ENCODE peak calls at places on chromosomes 11 and 22, in six cellular contexts. P is psoas muscle; Z is gastrocnemius medialis; H is CD4-positive, alpha-beta memory T cell; G is pancreas; F is SK-N-SH. O is an unnamed sample.
A peak's percentile ranks its signal among the peaks of the same experiment; 100 is the strongest.

GRCh38 chr22:44926491-44927415 is 83.1 kb downstream of the PHF21B start:
- DNase-seq in P (no peak), Z (no peak), H (no peak), G (no peak), F (no peak), O (no peak)

GRCh38 chr11:64762277-64762915 is 2.6 kb upstream of the PYGM start:
- DNase-seq in P (peak; percentile 23), Z (no peak), H (no peak), G (no peak), F (peak; percentile 24), O (no peak)

GRCh38 chr11:48107188-48107704 is 109.4 kb upstream of the OR4B1 start:
- DNase-seq in P (no peak), Z (no peak), H (no peak), G (no peak), F (no peak), O (no peak)

GRCh38 chr11:62245271-62245753 is 3.3 kb downstream of the SCGB1D2 start:
- DNase-seq in P (no peak), Z (no peak), H (no peak), G (peak; percentile 17), F (peak; percentile 20), O (no peak)

GRCh38 chr22:37024339-37025157 is 5.0 kb downstream of the MPST start:
- DNase-seq in P (no peak), Z (no peak), H (no peak), G (no peak), F (no peak), O (no peak)

GRCh38 chr22:48898524-48899377 is 928.9 kb downstream of the BRD1 start:
- DNase-seq in P (no peak), Z (no peak), H (no peak), G (no peak), F (no peak), O (no peak)

GRCh38 chr11:108959124-108959761 is 294.4 kb downstream of the DDX10 start:
- DNase-seq in P (no peak), Z (no peak), H (no peak), G (no peak), F (peak; percentile 36), O (no peak)

GRCh38 chr11:121740902-121741301 is 288.1 kb upstream of the SORL1-AS1 start:
- DNase-seq in P (no peak), Z (no peak), H (no peak), G (no peak), F (no peak), O (no peak)

GRCh38 chr11:3159296-3160190 is 5.6 kb downstream of the OSBPL5 start:
- DNase-seq in P (peak; percentile 67), Z (peak; percentile 54), H (no peak), G (no peak), F (no peak), O (no peak)

GRCh38 chr22:31206896-31207687 is 5.0 kb upstream of the LIMK2 start:
- DNase-seq in P (peak; percentile 63), Z (peak; percentile 45), H (no peak), G (no peak), F (no peak), O (no peak)

GRCh38 chr11:2653930-2654739 is 45.7 kb downstream of the KCNQ1OT1 start:
- DNase-seq in P (no peak), Z (no peak), H (no peak), G (peak; percentile 11), F (peak; percentile 22), O (no peak)

GRCh38 chr11:119432484-119433368 is 9.8 kb upstream of the THY1 start:
- DNase-seq in P (peak; percentile 33), Z (no peak), H (no peak), G (no peak), F (peak; percentile 56), O (no peak)

GRCh38 chr11:113458189-113458588 is 17.0 kb downstream of the DRD2 start:
- DNase-seq in P (no peak), Z (no peak), H (no peak), G (no peak), F (no peak), O (no peak)

GRCh38 chr11:59429924-59430516 is 3.8 kb upstream of the OR5A2 start:
- DNase-seq in P (no peak), Z (no peak), H (peak; percentile 52), G (peak; percentile 20), F (peak; percentile 34), O (no peak)

GRCh38 chr22:47340851-47341436 is 578.5 kb downstream of the TBC1D22A start:
- DNase-seq in P (no peak), Z (no peak), H (no peak), G (no peak), F (no peak), O (no peak)

GRCh38 chr11:12692238-12693074 is 18.2 kb downstream of the TEAD1 start:
- DNase-seq in P (peak; percentile 79), Z (peak; percentile 69), H (no peak), G (peak; percentile 94), F (peak; percentile 74), O (peak; percentile 82)

GRCh38 chr11:31437742-31438435 is 68.2 kb downstream of the DNAJC24 start:
- DNase-seq in P (no peak), Z (no peak), H (no peak), G (no peak), F (no peak), O (no peak)

GRCh38 chr11:122714021-122714420 is 58.5 kb downstream of the UBASH3B start:
- DNase-seq in P (no peak), Z (no peak), H (no peak), G (no peak), F (no peak), O (no peak)

GRCh38 chr22:36182871-36183270 is 18.7 kb downstream of the APOL4 start:
- DNase-seq in P (no peak), Z (no peak), H (no peak), G (no peak), F (no peak), O (no peak)

GRCh38 chr22:43399338-43399979 is 12.4 kb upstream of the MPPED1 start:
- DNase-seq in P (no peak), Z (no peak), H (no peak), G (no peak), F (peak; percentile 34), O (no peak)

GRCh38 chr22:46531776-46532175 is 5.6 kb downstream of the CELSR1 start:
- DNase-seq in P (no peak), Z (no peak), H (no peak), G (no peak), F (no peak), O (no peak)

GRCh38 chr11:2328656-2329354 is 27.0 kb downstream of the TSPAN32 start:
- DNase-seq in P (no peak), Z (no peak), H (no peak), G (no peak), F (no peak), O (no peak)

GRCh38 chr22:42001127-42001526 is 2.5 kb downstream of the WBP2NL start:
- DNase-seq in P (no peak), Z (no peak), H (no peak), G (no peak), F (no peak), O (no peak)

GRCh38 chr22:22768885-22769284 is 118.7 kb upstream of the IGLL5 start:
- DNase-seq in P (no peak), Z (no peak), H (no peak), G (no peak), F (no peak), O (no peak)

GRCh38 chr11:15603208-15603607 is 488.5 kb downstream of the INSC start:
- DNase-seq in P (peak; percentile 36), Z (no peak), H (no peak), G (no peak), F (no peak), O (no peak)

DNA sequence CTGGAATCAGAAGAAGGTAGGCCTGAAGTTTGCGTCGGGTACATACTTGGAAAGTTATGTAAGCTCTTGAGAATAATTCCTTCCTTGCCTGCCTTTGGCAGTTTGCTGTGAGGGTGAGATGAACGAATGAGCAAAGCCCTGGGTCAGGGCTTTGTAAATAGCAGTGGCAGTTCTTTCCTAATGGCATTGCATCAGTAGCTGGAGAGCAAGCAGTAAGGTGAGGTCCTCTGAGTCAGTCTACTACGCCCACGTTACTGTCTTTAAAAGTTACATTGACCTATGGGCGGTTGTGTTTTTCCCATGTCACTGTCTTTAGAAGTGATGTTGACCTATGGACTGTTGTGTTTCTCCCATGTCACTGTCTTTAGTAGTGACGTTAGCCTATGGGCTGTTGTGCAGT is 179.1 kb upstream of the E2F8 start:
- DNase-seq in P (no peak), Z (no peak), H (no peak), G (no peak), F (no peak), O (no peak)
- H3K27ac ChIP-seq in P (no peak overlapping the region), Z (no peak overlapping the region), H (no peak overlapping the region), G (no peak overlapping the region), F (no peak overlapping the region), O (no peak overlapping the region)

GRCh38 chr11:40328890-40329617 is 1130.4 kb downstream of the LRRC4C start:
- DNase-seq in P (peak; percentile 14), Z (peak; percentile 3), H (no peak), G (peak; percentile 76), F (peak; percentile 8), O (no peak)
- H3K27ac ChIP-seq in P (no peak overlapping the region), Z (no peak overlapping the region), H (no peak overlapping the region), G (peak overlapping the region; percentile 34), F (peak overlapping the region; percentile 84), O (no peak overlapping the region)

GRCh38 chr11:74824285-74824982 is 75.8 kb downstream of the RNF169 start:
- DNase-seq in P (no peak), Z (no peak), H (no peak), G (no peak), F (no peak), O (no peak)

GRCh38 chr11:74820763-74821162 is 72.1 kb downstream of the RNF169 start:
- DNase-seq in P (no peak), Z (no peak), H (no peak), G (no peak), F (no peak), O (no peak)

GRCh38 chr11:74818283-74818946 is 69.8 kb downstream of the RNF169 start:
- DNase-seq in P (no peak), Z (no peak), H (no peak), G (no peak), F (no peak), O (no peak)

GRCh38 chr11:74819400-74819799 is 70.8 kb downstream of the RNF169 start:
- DNase-seq in P (no peak), Z (no peak), H (no peak), G (no peak), F (no peak), O (no peak)

GRCh38 chr11:74822187-74822586 is 73.5 kb downstream of the RNF169 start:
- DNase-seq in P (no peak), Z (no peak), H (no peak), G (no peak), F (no peak), O (no peak)
- H3K27ac ChIP-seq in P (peak overlapping the region; percentile 48), Z (peak overlapping the region; percentile 71), H (no peak overlapping the region), G (peak overlapping the region; percentile 45), F (no peak overlapping the region), O (peak overlapping the region; percentile 35)

DNA sequence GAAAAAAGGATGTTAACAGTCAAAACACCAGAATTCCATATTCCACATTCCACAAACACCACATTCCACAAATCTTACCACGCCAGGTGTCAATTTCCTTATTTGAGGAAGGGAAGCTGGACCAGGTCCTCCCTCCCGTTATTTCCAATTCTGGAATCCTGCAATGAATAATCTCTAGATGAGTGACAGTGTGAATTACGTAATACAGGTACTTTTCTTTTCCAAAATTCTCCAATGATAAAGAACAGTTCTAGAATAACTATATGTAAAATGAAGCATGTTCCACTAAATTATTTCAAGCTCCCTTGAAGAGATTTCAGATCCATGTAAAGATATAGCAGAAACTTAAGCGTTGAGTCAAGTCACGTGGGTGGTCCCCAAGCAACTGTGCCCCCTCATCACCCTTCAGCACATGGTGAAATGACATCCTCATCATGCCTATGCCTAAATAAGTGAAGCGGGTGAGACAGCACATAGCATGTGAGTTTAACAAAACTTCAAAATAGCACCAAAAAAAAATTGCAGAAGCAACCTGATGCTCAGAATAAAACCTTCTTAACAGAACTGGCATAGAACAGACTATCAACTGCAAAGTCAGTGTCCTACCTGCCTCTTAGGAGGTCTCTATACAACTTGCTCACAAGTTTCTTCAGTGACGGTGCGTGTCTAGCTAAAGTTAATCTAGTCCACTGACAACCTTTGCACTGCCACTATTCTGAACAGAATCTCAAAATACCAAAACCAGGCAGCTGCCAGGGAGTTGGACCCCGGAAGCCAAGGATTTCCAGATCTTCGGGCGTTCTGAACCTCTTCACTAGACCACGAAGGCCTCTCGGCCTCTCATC is 875 bp downstream of the NFRKB start:
- DNase-seq in P (no peak), Z (no peak), H (peak; percentile 29), G (no peak), F (no peak), O (no peak)
- H3K27ac ChIP-seq in P (peak overlapping the region; percentile 88), Z (peak overlapping the region; percentile 93), H (peak overlapping the region; percentile 81), G (peak overlapping the region; percentile 53), F (no peak overlapping the region), O (peak overlapping the region; percentile 71)